ENCODE peak calls at places on chromosomes 11 and 22, in eight cellular contexts. Y is left ventricle myocardium inferior, S is tibial artery, C is IMR-90, I is lower lobe of right lung, O is esophagus squamous epithelium, R is pancreas, P is cardiac muscle cell. V is an unnamed sample.

GRCh38 chr22:47740109-47740805 is 977.8 kb downstream of the TBC1D22A start:
- DNase-seq in Y (no peak), S (no peak), C (no peak), I (no peak), O (no peak), R (no peak), P (no peak), V (no peak)

GRCh38 chr11:93822359-93822758 is 28.1 kb downstream of the VSTM5 start:
- DNase-seq in Y (no peak), S (no peak), C (no peak), I (no peak), O (no peak), R (no peak), P (no peak), V (no peak)

GRCh38 chr11:98155696-98156095 is 865.1 kb upstream of the CNTN5 start:
- DNase-seq in Y (no peak), S (no peak), C (no peak), I (no peak), O (no peak), R (no peak), P (no peak), V (no peak)

GRCh38 chr11:109426442-109426841 is 4.5 kb downstream of the C11orf87 start:
- DNase-seq in Y (no peak), S (no peak), C (no peak), I (no peak), O (no peak), R (no peak), P (no peak), V (no peak)

GRCh38 chr11:111801135-111801534 is 34.9 kb upstream of the PPP2R1B start:
- DNase-seq in Y (no peak), S (no peak), C (no peak), I (no peak), O (no peak), R (no peak), P (no peak), V (no peak)

GRCh38 chr11:65496304-65497140 is 2.3 kb upstream of the MALAT1 start:
- DNase-seq in Y (no peak), S (peak), C (peak), I (no peak), O (no peak), R (peak), P (no peak), V (no peak)

GRCh38 chr11:19441752-19442553 is 201.2 kb upstream of the E2F8 start:
- DNase-seq in Y (peak), S (peak), C (peak), I (no peak), O (no peak), R (no peak), P (peak), V (no peak)

GRCh38 chr22:18990355-18991137 is 54.5 kb upstream of the PRODH start:
- DNase-seq in Y (no peak), S (no peak), C (no peak), I (no peak), O (no peak), R (no peak), P (no peak), V (no peak)

GRCh38 chr11:16193897-16194381 is 162.4 kb downstream of the SOX6 start:
- DNase-seq in Y (no peak), S (no peak), C (peak), I (no peak), O (no peak), R (no peak), P (no peak), V (no peak)

GRCh38 chr11:70605846-70606245 is 207.5 kb downstream of the CTTN start:
- DNase-seq in Y (no peak), S (no peak), C (no peak), I (peak), O (no peak), R (no peak), P (no peak), V (no peak)

GRCh38 chr22:11042116-11042515 is 4485.9 kb upstream of the OR11H1 start:
- DNase-seq in Y (no peak), S (no peak), C (no peak), I (no peak), O (no peak), R (no peak), P (no peak), V (no peak)

GRCh38 chr11:128054323-128054910 is 532.9 kb downstream of the ETS1 start:
- DNase-seq in Y (no peak), S (no peak), C (peak), I (no peak), O (no peak), R (no peak), P (no peak), V (no peak)

GRCh38 chr11:34653851-34654490 is 33.1 kb downstream of the EHF start:
- DNase-seq in Y (no peak), S (no peak), C (peak), I (peak), O (no peak), R (peak), P (no peak), V (peak)

GRCh38 chr11:10418259-10418949 is 36.7 kb upstream of the AMPD3 start:
- DNase-seq in Y (no peak), S (no peak), C (peak), I (no peak), O (no peak), R (no peak), P (no peak), V (no peak)

GRCh38 chr22:47616396-47617020 is 854.1 kb downstream of the TBC1D22A start:
- DNase-seq in Y (no peak), S (no peak), C (no peak), I (no peak), O (no peak), R (no peak), P (no peak), V (no peak)

GRCh38 chr22:43862074-43862881 is at the start of gene SULT4A1:
- DNase-seq in Y (no peak), S (no peak), C (peak), I (no peak), O (no peak), R (peak), P (peak), V (no peak)

GRCh38 chr11:130068546-130068985 is 1.1 kb upstream of the APLP2 start:
- DNase-seq in Y (no peak), S (no peak), C (no peak), I (no peak), O (no peak), R (no peak), P (no peak), V (no peak)

GRCh38 chr11:84566681-84567080 is 1060.5 kb downstream of the DLG2 start:
- DNase-seq in Y (no peak), S (no peak), C (no peak), I (no peak), O (no peak), R (no peak), P (no peak), V (no peak)

GRCh38 chr11:131692151-131692550 is 321.7 kb downstream of the NTM start:
- DNase-seq in Y (no peak), S (no peak), C (no peak), I (no peak), O (no peak), R (no peak), P (no peak), V (no peak)

GRCh38 chr22:36155702-36156101 is 4.9 kb downstream of the APOL3 start:
- DNase-seq in Y (peak), S (peak), C (no peak), I (no peak), O (no peak), R (no peak), P (no peak), V (no peak)

GRCh38 chr22:25933158-25933788 is 191.3 kb downstream of the MYO18B start:
- DNase-seq in Y (no peak), S (no peak), C (no peak), I (no peak), O (no peak), R (no peak), P (no peak), V (no peak)

DNA sequence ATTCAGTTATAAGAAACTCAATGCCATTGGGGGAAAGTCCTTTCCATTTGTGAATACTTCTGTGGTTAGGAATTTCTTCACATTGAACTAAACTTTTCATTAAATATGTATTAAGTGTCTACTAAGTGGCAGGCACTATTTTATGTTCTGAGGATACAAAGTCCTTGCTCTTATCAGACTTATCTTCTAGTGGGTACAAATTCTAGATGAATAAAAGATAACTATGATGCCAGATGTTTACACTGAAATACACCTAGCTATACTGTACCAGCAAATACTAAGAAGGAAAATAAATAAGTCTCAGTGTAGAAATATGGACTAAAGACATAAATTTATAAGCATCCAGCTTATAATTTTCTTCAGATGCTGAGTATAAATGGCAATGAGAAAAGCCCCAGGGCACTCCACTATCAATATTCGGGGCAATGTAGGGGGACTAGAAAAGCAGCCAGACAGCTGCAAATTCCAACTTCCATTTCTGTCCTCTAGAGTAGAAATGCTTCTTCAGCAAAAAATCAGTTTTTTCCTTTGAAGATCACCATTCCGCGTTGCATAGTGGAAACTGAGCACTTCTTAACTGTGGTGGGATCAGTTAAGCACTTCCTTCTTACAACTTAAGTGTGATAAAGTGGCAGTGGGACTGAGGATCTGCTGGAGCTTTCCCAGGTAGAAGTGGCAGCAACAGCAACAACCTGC is 11.8 kb upstream of the BIRC3 start:
- DNase-seq in Y (no peak), S (no peak), C (no peak), I (no peak), O (no peak), R (no peak), P (no peak), V (no peak)
- H3K27ac ChIP-seq in Y (no peak), S (no peak), C (no peak), I (peak), O (peak), R (peak), P (no peak), V (peak)

DNA sequence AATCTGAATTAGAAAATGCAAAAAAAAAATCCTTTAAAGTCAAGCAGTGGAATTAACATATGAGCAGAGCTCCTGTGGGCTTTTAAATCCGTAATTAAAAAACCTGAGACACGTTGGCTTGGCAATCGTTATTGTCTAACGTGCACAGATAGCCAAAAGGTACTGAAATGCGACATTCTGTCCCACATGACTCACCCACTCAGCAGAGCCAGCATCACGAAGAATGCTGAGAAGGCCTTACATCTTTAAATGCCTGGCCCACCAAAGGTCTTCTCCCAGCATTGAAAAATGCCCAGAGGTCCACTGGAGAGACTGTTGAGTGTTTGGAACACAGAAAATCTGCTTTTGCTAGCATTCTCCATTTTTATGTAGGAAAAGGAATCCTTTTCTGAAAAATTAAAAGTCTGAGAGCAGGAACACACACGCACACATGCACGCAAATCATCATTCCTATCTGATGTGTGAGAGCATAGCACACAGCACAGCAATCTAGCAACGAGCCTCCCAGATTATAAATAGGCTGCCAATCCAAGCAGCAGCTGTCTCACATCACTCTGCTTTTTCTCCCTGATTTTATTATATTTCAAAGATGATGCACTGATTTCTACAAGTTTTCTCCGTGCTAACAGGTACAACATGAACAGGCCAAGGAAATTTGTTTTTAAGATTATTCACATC is 94.5 kb downstream of the PHF21A start:
- DNase-seq in Y (no peak), S (no peak), C (peak), I (no peak), O (no peak), R (no peak), P (no peak), V (no peak)
- H3K4me3 ChIP-seq in Y (no peak), S (no peak), C (no peak), I (no peak), O (no peak), R (no peak), P (no peak), V (no peak)

GRCh38 chr11:29963796-29964195 is 53.0 kb downstream of the KCNA4 start:
- DNase-seq in Y (no peak), S (no peak), C (no peak), I (no peak), O (no peak), R (no peak), P (no peak), V (no peak)

GRCh38 chr11:29959488-29959887 is 57.3 kb downstream of the KCNA4 start:
- DNase-seq in Y (no peak), S (no peak), C (no peak), I (no peak), O (no peak), R (no peak), P (no peak), V (no peak)

GRCh38 chr11:29963068-29963467 is 53.8 kb downstream of the KCNA4 start:
- DNase-seq in Y (no peak), S (no peak), C (no peak), I (no peak), O (no peak), R (no peak), P (no peak), V (no peak)

GRCh38 chr11:29957406-29957805 is 59.4 kb downstream of the KCNA4 start:
- DNase-seq in Y (no peak), S (no peak), C (no peak), I (no peak), O (no peak), R (no peak), P (no peak), V (no peak)

DNA sequence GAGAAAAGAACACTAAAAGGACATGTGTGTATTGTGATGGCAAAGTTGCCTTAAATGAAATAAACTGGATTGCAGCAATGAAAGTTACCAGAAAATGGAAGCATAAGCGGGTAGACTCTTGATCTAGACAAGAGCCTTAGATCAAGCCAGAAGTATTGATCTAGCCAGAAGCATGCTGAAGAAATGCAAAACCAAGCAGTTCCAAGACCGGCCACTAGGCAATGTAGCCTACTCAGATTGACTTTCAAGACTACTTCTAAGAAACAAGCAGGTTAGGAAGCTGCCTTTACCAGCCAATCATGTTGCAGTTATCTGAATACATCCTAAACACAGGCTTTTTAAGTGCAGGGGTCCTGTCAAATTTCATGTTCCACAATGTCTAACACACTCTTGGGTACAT is 54.6 kb downstream of the KCNA4 start:
- DNase-seq in Y (no peak), S (no peak), C (no peak), I (no peak), O (no peak), R (no peak), P (no peak), V (no peak)
- TF ChIP-seq CTCF in Y (peak), S (no peak), C (no peak), I (peak), O (no peak), R (no peak), P (peak), V (no peak)

DNA sequence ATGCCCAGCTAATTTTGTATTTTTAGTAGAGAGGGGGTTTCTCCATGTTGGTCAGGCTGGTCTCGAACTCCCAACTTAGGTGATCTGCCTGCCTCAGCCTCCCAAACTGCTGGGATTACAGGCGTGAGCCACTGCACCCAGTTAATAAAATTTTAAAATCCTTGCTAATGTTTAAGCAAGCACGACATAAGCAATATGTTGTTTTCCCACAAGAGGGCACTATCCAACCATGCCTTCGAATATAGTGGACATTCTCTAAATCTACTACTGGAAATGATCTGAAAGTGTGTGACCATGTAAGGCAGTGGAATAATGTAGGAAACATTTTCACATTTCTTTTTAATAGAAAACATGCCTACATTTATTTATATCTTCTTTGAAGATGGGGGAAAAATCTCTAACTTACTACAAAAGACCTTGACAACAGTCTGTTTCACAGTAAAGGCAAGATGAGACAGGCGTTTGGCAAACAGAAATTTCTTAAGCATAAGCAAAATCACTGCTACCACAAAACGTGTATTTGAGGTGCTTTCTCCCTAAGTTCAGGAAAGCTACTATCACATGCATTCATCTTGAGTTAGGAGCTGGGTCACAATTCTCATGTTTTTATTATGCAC is 38.2 kb downstream of the PITPNB start:
- DNase-seq in Y (no peak), S (peak), C (peak), I (no peak), O (no peak), R (no peak), P (peak), V (peak)
- H3K27ac ChIP-seq in Y (peak), S (peak), C (peak), I (no peak), O (peak), R (no peak), P (peak), V (peak)

GRCh38 chr11:63512816-63513215 is 6.9 kb downstream of the LGALS12 start:
- DNase-seq in Y (no peak), S (no peak), C (no peak), I (no peak), O (no peak), R (no peak), P (no peak), V (no peak)

GRCh38 chr11:63517156-63517555 is 11.3 kb downstream of the LGALS12 start:
- DNase-seq in Y (no peak), S (no peak), C (no peak), I (no peak), O (no peak), R (no peak), P (no peak), V (no peak)

GRCh38 chr11:63518548-63518947 is 12.7 kb downstream of the LGALS12 start:
- DNase-seq in Y (no peak), S (no peak), C (peak), I (no peak), O (no peak), R (no peak), P (no peak), V (no peak)

GRCh38 chr11:63520606-63521170 is 14.8 kb downstream of the LGALS12 start:
- DNase-seq in Y (no peak), S (no peak), C (peak), I (no peak), O (no peak), R (no peak), P (no peak), V (no peak)

DNA sequence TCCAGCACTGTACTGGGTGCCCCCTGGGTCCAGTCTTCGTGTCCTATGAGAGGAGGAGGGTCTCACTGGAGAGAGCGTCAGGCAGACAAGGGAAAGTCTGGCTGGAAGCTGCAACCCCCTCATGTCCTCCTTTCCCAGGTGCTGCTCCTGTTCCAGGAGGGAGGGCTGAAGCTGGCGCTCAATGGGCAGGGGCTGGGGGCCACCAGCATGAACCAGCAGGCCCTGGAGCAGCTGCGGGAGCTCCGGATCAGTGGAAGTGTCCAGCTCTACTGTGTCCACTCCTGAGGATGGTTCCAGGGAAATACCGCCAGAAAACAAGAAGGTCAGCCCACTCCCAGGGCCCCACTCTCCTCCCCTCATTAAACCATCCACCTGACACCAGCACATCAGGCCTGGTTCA is 10.2 kb downstream of the LGALS12 start:
- DNase-seq in Y (no peak), S (no peak), C (no peak), I (no peak), O (no peak), R (no peak), P (no peak), V (no peak)
- H3K4me3 ChIP-seq in Y (no peak), S (no peak), C (no peak), I (no peak), O (no peak), R (no peak), P (no peak), V (no peak)

GRCh38 chr11:76237914-76238313 is 31.6 kb upstream of the WNT11 start:
- DNase-seq in Y (no peak), S (no peak), C (peak), I (no peak), O (no peak), R (no peak), P (no peak), V (no peak)
- TF ChIP-seq CTCF in Y (no peak), S (no peak), C (no peak), I (peak), O (no peak), R (no peak), P (no peak), V (no peak)